ENCODE peak calls at places on chromosomes 13 and 19, in seven cellular contexts. S is activated T-helper 1 cell treated with anti-CD3 and anti-CD28 coated beads, Interleukin-12 subunit alpha, Interleukin-12 subunit beta, Interleukin-2, Interleukin-4 antibody, amounts not matched to agents 30 ng/mL and 10 ng/mL and 1 ng/mL, durations not matched to agents 14 hours and 24 hours and 36 hours; U is CD8-positive, alpha-beta memory T cell; E is body of pancreas; V is activated CD4-positive, alpha-beta T cell treated with anti-CD3 and anti-CD28 coated beads, Interleukin-2, amount 10 ng/mL, durations not matched to agents 7 days and 5 days; Y is posterior vena cava; P is GDM1. K is an unnamed sample.

GRCh38 chr19:56508282-56508778 is 675 bp downstream of the ZNF471 start:
- DNase-seq in S (no peak), U (no peak), E (no peak), V (no peak), Y (no peak), P (no peak), K (no peak)

GRCh38 chr19:2191456-2191931 is 27.8 kb downstream of the DOT1L start:
- DNase-seq in S (no peak), U (no peak), E (no peak), V (no peak), Y (no peak), P (no peak), K (no peak)

GRCh38 chr13:38635030-38635429 is 51.8 kb upstream of the FREM2 start:
- DNase-seq in S (no peak), U (no peak), E (no peak), V (no peak), Y (no peak), P (no peak), K (no peak)

GRCh38 chr19:52270266-52270885 is 989 bp downstream of the ZNF766 start:
- DNase-seq in S (no peak), U (peak; percentile 5), E (no peak), V (peak; percentile 27), Y (no peak), P (no peak), K (no peak)

GRCh38 chr19:38564981-38565685 is 52.6 kb downstream of the MAP4K1 start:
- DNase-seq in S (no peak), U (peak; percentile 19), E (no peak), V (no peak), Y (no peak), P (no peak), K (peak; percentile 26)

GRCh38 chr19:2529473-2529918 is 53.6 kb downstream of the GADD45B start:
- DNase-seq in S (no peak), U (no peak), E (no peak), V (no peak), Y (peak; percentile 73), P (no peak), K (no peak)

GRCh38 chr19:38647368-38647965 is at the start of gene ACTN4:
- DNase-seq in S (peak; percentile 100), U (peak; percentile 100), E (peak; percentile 99), V (peak; percentile 99), Y (peak; percentile 100), P (peak; percentile 97), K (peak; percentile 100)

GRCh38 chr13:114108141-114108761 is 24.2 kb downstream of the RASA3 start:
- DNase-seq in S (no peak), U (no peak), E (no peak), V (no peak), Y (peak; percentile 58), P (no peak), K (no peak)

GRCh38 chr13:59447031-59447430 is 716.7 kb downstream of the DIAPH3 start:
- DNase-seq in S (no peak), U (no peak), E (no peak), V (no peak), Y (no peak), P (no peak), K (no peak)

GRCh38 chr13:99894835-99895427 is 76.6 kb downstream of the ZIC5 start:
- DNase-seq in S (no peak), U (no peak), E (no peak), V (no peak), Y (no peak), P (no peak), K (no peak)

GRCh38 chr13:87089391-87089790 is 581.8 kb upstream of the SLITRK5 start:
- DNase-seq in S (no peak), U (no peak), E (no peak), V (no peak), Y (no peak), P (no peak), K (no peak)

GRCh38 chr13:113919761-113920160 is 54.1 kb downstream of the C13orf46 start:
- DNase-seq in S (no peak), U (no peak), E (no peak), V (no peak), Y (peak; percentile 66), P (no peak), K (no peak)

GRCh38 chr19:2462635-2463421 is 6.1 kb upstream of the LMNB2 start:
- DNase-seq in S (no peak), U (no peak), E (peak; percentile 86), V (no peak), Y (peak; percentile 96), P (no peak), K (no peak)

GRCh38 chr19:5154799-5155426 is 185.7 kb downstream of the PTPRS start:
- DNase-seq in S (no peak), U (no peak), E (no peak), V (no peak), Y (peak; percentile 49), P (no peak), K (no peak)

GRCh38 chr13:28531956-28532225 is 37.0 kb upstream of the FLT1 start:
- DNase-seq in S (no peak), U (no peak), E (no peak), V (no peak), Y (no peak), P (no peak), K (no peak)

GRCh38 chr19:51692065-51692915 is 840 bp upstream of the SPACA6 start:
- DNase-seq in S (no peak), U (no peak), E (no peak), V (no peak), Y (peak; percentile 83), P (no peak), K (no peak)

GRCh38 chr19:14686411-14686810 is 3.4 kb upstream of the ZNF333 start:
- DNase-seq in S (no peak), U (no peak), E (no peak), V (peak; percentile 15), Y (no peak), P (peak; percentile 1), K (no peak)

GRCh38 chr19:48308695-48309586 is 16.4 kb upstream of the EMP3 start:
- DNase-seq in S (no peak), U (no peak), E (no peak), V (no peak), Y (no peak), P (no peak), K (no peak)

GRCh38 chr13:99281811-99282263 is 23.7 kb upstream of the GPR18 start:
- DNase-seq in S (no peak), U (peak; percentile 67), E (peak; percentile 15), V (peak; percentile 56), Y (peak; percentile 90), P (no peak), K (peak; percentile 57)

GRCh38 chr13:112974125-112974524 is 5.1 kb downstream of the MCF2L start:
- DNase-seq in S (no peak), U (no peak), E (no peak), V (no peak), Y (peak; percentile 78), P (no peak), K (no peak)

GRCh38 chr19:37329686-37330085 is 41.2 kb upstream of the ZNF527 start:
- DNase-seq in S (no peak), U (no peak), E (no peak), V (no peak), Y (no peak), P (no peak), K (no peak)

GRCh38 chr19:17260842-17261325 is 3.7 kb downstream of the USHBP1 start:
- DNase-seq in S (peak; percentile 80), U (peak; percentile 80), E (peak; percentile 89), V (peak; percentile 93), Y (peak; percentile 93), P (peak; percentile 75), K (peak; percentile 91)

GRCh38 chr19:56273563-56274117 is 1.1 kb downstream of the EDDM13 start:
- DNase-seq in S (no peak), U (no peak), E (no peak), V (no peak), Y (no peak), P (no peak), K (no peak)

GRCh38 chr19:16365300-16365996 is 40.8 kb downstream of the KLF2 start:
- DNase-seq in S (no peak), U (no peak), E (no peak), V (no peak), Y (no peak), P (no peak), K (no peak)

GRCh38 chr19:58395220-58395978 is at the start of gene RNF225:
- DNase-seq in S (no peak), U (no peak), E (no peak), V (no peak), Y (no peak), P (no peak), K (no peak)

GRCh38 chr19:49019242-49019932 is 2.5 kb upstream of the LHB start:
- DNase-seq in S (peak; percentile 48), U (peak; percentile 47), E (peak; percentile 91), V (peak; percentile 60), Y (no peak), P (no peak), K (peak; percentile 49)

GRCh38 chr19:34999498-35000337 is at the start of gene GRAMD1A:
- DNase-seq in S (peak; percentile 71), U (peak; percentile 58), E (peak; percentile 90), V (peak; percentile 75), Y (peak; percentile 96), P (peak; percentile 80), K (peak; percentile 54)

GRCh38 chr13:29743229-29743786 is 107.1 kb downstream of the UBL3 start:
- DNase-seq in S (no peak), U (no peak), E (no peak), V (no peak), Y (peak; percentile 85), P (no peak), K (no peak)

K was measured in effector memory CD8-positive, alpha-beta T cell.